ENCODE peak calls at places on chromosome 20, in four cellular contexts. E is right cardiac atrium, Y is left ventricle myocardium inferior, X is GM23248. I is an unnamed sample.

GRCh38 chr20:46040902-46041535 is 12.0 kb downstream of the SLC12A5 start:
- DNase-seq in E (peak; percentile 35), Y (no peak), X (peak; percentile 50), I (peak; percentile 50)

GRCh38 chr20:5400164-5400762 is 83.5 kb upstream of the PROKR2 start:
- DNase-seq in E (no peak), Y (no peak), X (peak; percentile 32), I (no peak)

GRCh38 chr20:14523090-14523489 is 185.7 kb upstream of the FLRT3 start:
- DNase-seq in E (no peak), Y (no peak), X (peak; percentile 47), I (no peak)

GRCh38 chr20:49482621-49483017 is at the start of gene KCNB1:
- DNase-seq in E (peak; percentile 70), Y (peak; percentile 56), X (peak; percentile 72), I (peak; percentile 55)

GRCh38 chr20:61895016-61895415 is 170.7 kb downstream of the TAF4 start:
- DNase-seq in E (no peak), Y (no peak), X (no peak), I (no peak)

GRCh38 chr20:17995967-17996819 is 27.4 kb downstream of the MGME1 start:
- DNase-seq in E (no peak), Y (no peak), X (peak; percentile 88), I (peak; percentile 64)

GRCh38 chr20:11117808-11118528 is 444.2 kb upstream of the JAG1 start:
- DNase-seq in E (no peak), Y (no peak), X (peak; percentile 85), I (no peak)

GRCh38 chr20:34604980-34605788 is 46.7 kb downstream of the MAP1LC3A start:
- DNase-seq in E (no peak), Y (no peak), X (peak; percentile 17), I (peak; percentile 83)

GRCh38 chr20:19995220-19995863 is 21.8 kb upstream of the NAA20 start:
- DNase-seq in E (no peak), Y (no peak), X (peak; percentile 78), I (no peak)

GRCh38 chr20:18645196-18645745 is 57.4 kb downstream of the DTD1 start:
- DNase-seq in E (no peak), Y (no peak), X (no peak), I (no peak)

GRCh38 chr20:6122111-6122872 is 538 bp downstream of the FERMT1 start:
- DNase-seq in E (no peak), Y (no peak), X (peak; percentile 46), I (no peak)

GRCh38 chr20:63091901-63092659 is 85.3 kb upstream of the BHLHE23 start:
- DNase-seq in E (no peak), Y (peak; percentile 12), X (no peak), I (peak; percentile 4)

GRCh38 chr20:47295921-47296426 is 60.5 kb downstream of the ZMYND8 start:
- DNase-seq in E (no peak), Y (no peak), X (no peak), I (peak; percentile 61)

GRCh38 chr20:3825526-3825925 is 5.2 kb downstream of the AP5S1 start:
- DNase-seq in E (no peak), Y (no peak), X (no peak), I (no peak)

GRCh38 chr20:20134941-20135572 is 82.7 kb downstream of the CFAP61 start:
- DNase-seq in E (no peak), Y (no peak), X (no peak), I (no peak)

GRCh38 chr20:20267685-20268429 is 100.0 kb upstream of the INSM1 start:
- DNase-seq in E (no peak), Y (no peak), X (no peak), I (no peak)

GRCh38 chr20:50245561-50246366 is 55.1 kb downstream of the CEBPB start:
- DNase-seq in E (no peak), Y (no peak), X (peak; percentile 68), I (no peak)

GRCh38 chr20:61222699-61223098 is 29.4 kb upstream of the CDH4 start:
- DNase-seq in E (no peak), Y (no peak), X (no peak), I (no peak)

GRCh38 chr20:21259346-21259745 is 43.8 kb upstream of the XRN2 start:
- DNase-seq in E (no peak), Y (no peak), X (no peak), I (no peak)

GRCh38 chr20:5845686-5846651 is 95.8 kb downstream of the SHLD1 start:
- DNase-seq in E (no peak), Y (no peak), X (peak; percentile 49), I (no peak)

GRCh38 chr20:50815162-50815989 is 20.5 kb downstream of the BCAS4 start:
- DNase-seq in E (no peak), Y (no peak), X (peak; percentile 60), I (no peak)

GRCh38 chr20:3307695-3308094 is 68.7 kb upstream of the SLC4A11 start:
- DNase-seq in E (no peak), Y (no peak), X (no peak), I (no peak)

GRCh38 chr20:4683261-4683660 is 38.4 kb upstream of the PRND start:
- DNase-seq in E (no peak), Y (no peak), X (no peak), I (no peak)

GRCh38 chr20:20668639-20669038 is 43.8 kb downstream of the RALGAPA2 start:
- DNase-seq in E (no peak), Y (no peak), X (no peak), I (no peak)

GRCh38 chr20:45052698-45053440 is 48.1 kb downstream of the KCNS1 start:
- DNase-seq in E (no peak), Y (no peak), X (peak; percentile 68), I (no peak)

GRCh38 chr20:16369441-16369840 is 203.8 kb downstream of the KIF16B start:
- DNase-seq in E (no peak), Y (no peak), X (no peak), I (no peak)

GRCh38 chr20:51810155-51811039 is 8.1 kb upstream of the SALL4 start:
- DNase-seq in E (no peak), Y (no peak), X (no peak), I (no peak)

GRCh38 chr20:34249291-34249690 is 8.1 kb downstream of the ASIP start:
- DNase-seq in E (no peak), Y (no peak), X (peak; percentile 54), I (no peak)

GRCh38 chr20:46202758-46203509 is 84.8 kb downstream of the CD40 start:
- DNase-seq in E (peak; percentile 64), Y (peak; percentile 29), X (peak; percentile 10), I (peak; percentile 66)

GRCh38 chr20:58408603-58409246 is 19.7 kb downstream of the VAPB start:
- DNase-seq in E (no peak), Y (no peak), X (no peak), I (no peak)

GRCh38 chr20:17229256-17229655 is 2.4 kb downstream of the PCSK2 start:
- DNase-seq in E (no peak), Y (no peak), X (no peak), I (no peak)

GRCh38 chr20:39532205-39532604 is 570.1 kb downstream of the DHX35 start:
- DNase-seq in E (no peak), Y (no peak), X (no peak), I (no peak)

GRCh38 chr20:50788045-50788867 is 6.6 kb upstream of the BCAS4 start:
- DNase-seq in E (no peak), Y (no peak), X (peak; percentile 85), I (peak; percentile 64)

GRCh38 chr20:42483694-42484303 is 705.9 kb downstream of the PTPRT start:
- DNase-seq in E (peak; percentile 37), Y (no peak), X (no peak), I (no peak)

GRCh38 chr20:53574819-53575218 is 18.8 kb downstream of the ZNF217 start:
- DNase-seq in E (no peak), Y (no peak), X (peak; percentile 29), I (no peak)

GRCh38 chr20:36162272-36162966 is 7.9 kb downstream of the EPB41L1 start:
- DNase-seq in E (peak; percentile 33), Y (no peak), X (peak; percentile 41), I (peak; percentile 69)

GRCh38 chr20:46894971-46895905 is 595 bp downstream of the EYA2 start:
- DNase-seq in E (peak; percentile 18), Y (no peak), X (peak; percentile 41), I (no peak)

DNA sequence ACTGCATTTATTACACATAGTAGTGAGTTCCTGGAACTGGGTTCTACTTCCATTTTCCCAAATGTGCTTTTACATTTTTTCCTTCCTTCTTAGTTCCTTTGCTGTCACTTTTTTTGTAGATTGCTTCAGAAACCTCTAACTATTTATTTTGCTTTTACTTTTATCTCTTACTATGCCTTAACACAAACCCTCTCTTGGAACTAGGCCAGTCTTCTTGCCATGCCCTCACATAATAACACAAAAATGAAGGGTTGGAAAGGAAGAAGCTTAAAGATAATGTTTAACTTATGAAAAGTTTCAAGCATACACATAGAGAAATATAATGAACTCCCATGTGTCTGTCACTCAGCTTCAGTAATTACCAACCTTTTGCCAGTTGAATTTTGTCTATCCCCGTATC is 27.1 kb downstream of the TOP1 start:
- DNase-seq in E (no peak), Y (no peak), X (no peak), I (no peak)
- H3K4me1 ChIP-seq in E (peaks cover 7% of the 10 kb centered on the region), Y (peaks cover 88% of the 10 kb centered on the region), X (peaks cover 45% of the 10 kb centered on the region), I (peaks cover 54% of the 10 kb centered on the region)

GRCh38 chr20:57265649-57266250 is 691 bp downstream of the BMP7 start:
- DNase-seq in E (no peak), Y (no peak), X (no peak), I (no peak)
- H3K4me1 ChIP-seq in E (no peaks in the 10 kb centered on the region), Y (peaks cover 25% of the 10 kb centered on the region), X (no peaks in the 10 kb centered on the region), I (no peaks in the 10 kb centered on the region)

GRCh38 chr20:23117738-23118137 is 31.6 kb upstream of the CD93 start:
- DNase-seq in E (peak; percentile 3), Y (no peak), X (no peak), I (no peak)

GRCh38 chr20:23118766-23119165 is 32.6 kb upstream of the CD93 start:
- DNase-seq in E (peak; percentile 3), Y (no peak), X (no peak), I (no peak)

GRCh38 chr20:23116301-23117089 is 30.4 kb upstream of the CD93 start:
- DNase-seq in E (peak; percentile 10), Y (no peak), X (peak; percentile 66), I (peak; percentile 78)

GRCh38 chr20:23119456-23120216 is 33.5 kb upstream of the CD93 start:
- DNase-seq in E (peak; percentile 42), Y (no peak), X (no peak), I (no peak)

DNA sequence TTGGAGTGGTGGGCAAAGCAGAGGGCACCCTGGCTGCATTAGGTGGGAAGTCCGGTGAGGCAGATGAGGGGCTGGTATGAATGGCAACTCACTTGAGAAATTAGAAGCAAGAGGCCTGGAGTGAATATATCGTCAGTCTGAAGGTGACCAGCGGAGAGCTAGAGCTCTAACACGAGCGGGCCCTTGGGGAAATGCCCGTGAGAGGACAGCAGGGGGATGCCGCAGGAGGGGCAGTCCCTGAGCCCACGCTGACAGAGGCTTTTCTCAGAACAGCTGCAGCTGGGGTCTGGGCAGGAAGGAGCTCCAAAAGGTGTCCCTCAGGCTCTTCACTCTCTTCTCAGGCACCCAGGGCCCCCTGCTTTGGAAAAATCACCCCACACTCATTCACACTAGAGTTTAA is 32.0 kb upstream of the CD93 start:
- DNase-seq in E (peak; percentile 13), Y (no peak), X (no peak), I (no peak)
- H3K4me1 ChIP-seq in E (peaks cover 6% of the 10 kb centered on the region), Y (peaks cover 47% of the 10 kb centered on the region), X (no peaks in the 10 kb centered on the region), I (peaks cover 4% of the 10 kb centered on the region)

GRCh38 chr20:25224941-25225340 is 22.9 kb upstream of the PYGB start:
- DNase-seq in E (peak; percentile 22), Y (no peak), X (no peak), I (no peak)

GRCh38 chr20:25223765-25224720 is 23.8 kb upstream of the PYGB start:
- DNase-seq in E (no peak), Y (no peak), X (no peak), I (no peak)

GRCh38 chr20:25225642-25226432 is 22.0 kb upstream of the PYGB start:
- DNase-seq in E (no peak), Y (peak; percentile 57), X (no peak), I (no peak)

GRCh38 chr20:25227317-25227831 is 20.5 kb upstream of the PYGB start:
- DNase-seq in E (no peak), Y (no peak), X (peak; percentile 91), I (peak; percentile 62)

GRCh38 chr20:25226433-25227316 is 21.2 kb upstream of the PYGB start:
- DNase-seq in E (peak; percentile 68), Y (peak; percentile 68), X (no peak), I (peak; percentile 43)
- H3K4me1 ChIP-seq in E (peaks cover 17% of the 10 kb centered on the region), Y (peaks cover 93% of the 10 kb centered on the region), X (peaks cover 21% of the 10 kb centered on the region), I (peaks cover 12% of the 10 kb centered on the region)